ENCODE peak calls at places on chromosomes 2 and 18, in six cellular contexts. I, J, Z, Y, C and Q are unnamed samples.
A peak's percentile ranks its signal among the peaks of the same experiment; 100 is the strongest.

GRCh38 chr2:69196327-69197117 is 183.5 kb downstream of the ANTXR1 start:
- DNase-seq in I (no peak), J (no peak), Z (no peak), Y (no peak), C (peak; percentile 98), Q (no peak)

GRCh38 chr2:42736598-42737322 is 27.2 kb downstream of the OXER1 start:
- DNase-seq in I (no peak), J (no peak), Z (no peak), Y (no peak), C (no peak), Q (no peak)

GRCh38 chr2:58240595-58240937 is 559 bp downstream of the FANCL start:
- DNase-seq in I (no peak), J (no peak), Z (no peak), Y (no peak), C (no peak), Q (peak; percentile 66)

GRCh38 chr2:86305195-86305975 is 32.0 kb downstream of the REEP1 start:
- DNase-seq in I (no peak), J (no peak), Z (no peak), Y (no peak), C (no peak), Q (no peak)

GRCh38 chr2:84234103-84234502 is 225.0 kb downstream of the SUCLG1 start:
- DNase-seq in I (no peak), J (no peak), Z (no peak), Y (no peak), C (no peak), Q (no peak)

GRCh38 chr2:205612661-205613060 is 69.6 kb upstream of the NRP2 start:
- DNase-seq in I (no peak), J (no peak), Z (no peak), Y (no peak), C (no peak), Q (peak; percentile 6)

GRCh38 chr2:27920148-27920885 is 29.8 kb downstream of the BABAM2 start:
- DNase-seq in I (no peak), J (peak; percentile 10), Z (no peak), Y (no peak), C (peak; percentile 49), Q (no peak)

GRCh38 chr18:13543144-13543543 is 183.2 kb downstream of the FAM210A start:
- DNase-seq in I (no peak), J (no peak), Z (no peak), Y (no peak), C (no peak), Q (no peak)

GRCh38 chr2:237532225-237532624 is 34.1 kb upstream of the PRLH start:
- DNase-seq in I (no peak), J (no peak), Z (no peak), Y (no peak), C (no peak), Q (no peak)

GRCh38 chr2:52976132-52976949 is 791.3 kb upstream of the CHAC2 start:
- DNase-seq in I (peak; percentile 5), J (no peak), Z (no peak), Y (no peak), C (peak; percentile 37), Q (peak; percentile 1)

GRCh38 chr2:8388779-8389178 is 293.1 kb upstream of the ID2 start:
- DNase-seq in I (no peak), J (no peak), Z (no peak), Y (no peak), C (no peak), Q (no peak)

GRCh38 chr18:57915848-57916596 is 112.9 kb upstream of the ATP8B1 start:
- DNase-seq in I (peak; percentile 6), J (no peak), Z (peak; percentile 38), Y (no peak), C (peak; percentile 47), Q (no peak)

GRCh38 chr2:7685342-7686015 is 768.3 kb downstream of the RNF144A start:
- DNase-seq in I (no peak), J (no peak), Z (no peak), Y (no peak), C (peak; percentile 32), Q (no peak)

GRCh38 chr18:50853863-50854271 is 25.1 kb upstream of the ME2 start:
- DNase-seq in I (peak; percentile 62), J (no peak), Z (peak; percentile 57), Y (no peak), C (peak; percentile 57), Q (no peak)
- TF ChIP-seq POLR2A in I (no peak), J (no peak), Z (no peak), Y (no peak), C (no peak), Q (no peak)

GRCh38 chr2:61694312-61695274 is 156.4 kb upstream of the XPO1 start:
- DNase-seq in I (peak; percentile 97), J (peak; percentile 94), Z (peak; percentile 97), Y (peak; percentile 97), C (peak; percentile 75), Q (peak; percentile 95)
- TF ChIP-seq POLR2A in I (peak; percentile 80), J (peak; percentile 78), Z (peak; percentile 72), Y (peak; percentile 57), C (no peak), Q (peak; percentile 84)

GRCh38 chr2:26184555-26185303 is 11.8 kb downstream of the GAREM2 start:
- DNase-seq in I (peak; percentile 81), J (peak; percentile 48), Z (peak; percentile 88), Y (peak; percentile 71), C (peak; percentile 78), Q (peak; percentile 91)
- TF ChIP-seq POLR2A in I (no peak), J (no peak), Z (no peak), Y (no peak), C (no peak), Q (no peak)

DNA sequence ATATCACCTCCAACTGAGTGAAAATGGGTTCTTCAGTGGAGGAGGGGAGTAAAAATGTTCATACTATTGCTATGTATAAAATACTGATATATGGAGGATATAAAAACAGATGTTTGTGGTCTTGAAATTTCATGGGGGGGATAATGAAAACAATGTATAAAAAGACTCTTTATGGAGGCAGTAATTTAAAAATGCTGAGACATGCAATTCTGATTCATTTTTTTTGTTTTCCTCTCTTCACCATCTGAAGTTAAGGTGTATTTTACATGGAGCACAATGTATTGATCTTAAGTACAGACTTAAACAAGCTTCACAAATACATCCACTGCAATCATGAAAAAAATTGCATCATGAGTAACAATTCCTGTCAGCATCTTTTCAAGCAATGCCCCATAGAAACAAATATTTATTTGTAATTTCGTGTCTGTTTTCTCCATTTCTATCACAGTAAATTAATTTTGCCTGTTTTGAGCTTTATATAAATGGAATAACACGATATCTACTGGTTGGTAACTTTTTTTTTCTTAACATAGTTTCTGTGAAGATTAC is 393.2 kb upstream of the ZNF804A start:
- DNase-seq in I (no peak), J (no peak), Z (no peak), Y (no peak), C (no peak), Q (no peak)
- TF ChIP-seq POLR2A in I (no peak), J (no peak), Z (no peak), Y (no peak), C (no peak), Q (no peak)